ENCODE peak calls at places on chromosomes 3 and 15, in eight cellular contexts. R is WERI-Rb-1, B is GM20000, F is uterus, A is AG09319, D is AG10803, K is progenitor cell of endocrine pancreas, J is cardiac muscle cell. O is an unnamed sample.

GRCh38 chr3:21752749-21753347 is 1.8 kb upstream of the ZNF385D start:
- DNase-seq in R (peak; percentile 30), B (no peak), F (no peak), A (peak; percentile 34), D (peak; percentile 79), K (no peak), J (peak; percentile 75), O (no peak)

GRCh38 chr15:54026891-54027290 is 48.6 kb downstream of the UNC13C start:
- DNase-seq in R (no peak), B (no peak), F (no peak), A (no peak), D (no peak), K (no peak), J (no peak), O (no peak)

GRCh38 chr15:42371125-42371524 is 11.8 kb downstream of the CAPN3 start:
- DNase-seq in R (no peak), B (no peak), F (no peak), A (no peak), D (peak; percentile 11), K (no peak), J (no peak), O (no peak)

GRCh38 chr15:76903251-76903681 is 1.9 kb downstream of the SCAPER start:
- DNase-seq in R (peak; percentile 33), B (peak; percentile 48), F (no peak), A (peak; percentile 23), D (peak; percentile 49), K (no peak), J (peak; percentile 4), O (no peak)

GRCh38 chr15:79380755-79381499 is 51.2 kb upstream of the MINAR1 start:
- DNase-seq in R (peak; percentile 81), B (peak; percentile 75), F (peak; percentile 68), A (peak; percentile 51), D (peak; percentile 71), K (peak; percentile 73), J (peak; percentile 87), O (no peak)

GRCh38 chr15:43648649-43649429 is at the start of gene CATSPER2:
- DNase-seq in R (no peak), B (peak; percentile 6), F (no peak), A (no peak), D (no peak), K (no peak), J (no peak), O (no peak)

GRCh38 chr15:87609474-87609873 is 647.1 kb downstream of the NTRK3 start:
- DNase-seq in R (no peak), B (no peak), F (no peak), A (peak; percentile 14), D (peak; percentile 92), K (no peak), J (no peak), O (no peak)

GRCh38 chr15:72835289-72835890 is 51.8 kb upstream of the ADPGK start:
- DNase-seq in R (peak; percentile 93), B (no peak), F (no peak), A (no peak), D (no peak), K (no peak), J (peak; percentile 43), O (no peak)

GRCh38 chr3:118801899-118802298 is 232.7 kb downstream of the IGSF11 start:
- DNase-seq in R (no peak), B (no peak), F (no peak), A (no peak), D (no peak), K (no peak), J (no peak), O (no peak)

GRCh38 chr15:32957219-32957618 is 237.3 kb downstream of the FMN1 start:
- DNase-seq in R (no peak), B (no peak), F (no peak), A (no peak), D (no peak), K (no peak), J (no peak), O (no peak)

GRCh38 chr3:56361731-56362130 is 106.5 kb downstream of the ERC2 start:
- DNase-seq in R (no peak), B (no peak), F (no peak), A (no peak), D (no peak), K (no peak), J (no peak), O (no peak)

GRCh38 chr3:134353831-134354611 is 20.2 kb downstream of the AMOTL2 start:
- DNase-seq in R (no peak), B (no peak), F (no peak), A (no peak), D (peak; percentile 52), K (no peak), J (no peak), O (no peak)

GRCh38 chr3:96813820-96814580 is 394 bp upstream of the EPHA6 start:
- DNase-seq in R (peak; percentile 56), B (peak; percentile 52), F (peak; percentile 45), A (peak; percentile 2), D (peak; percentile 35), K (peak; percentile 64), J (peak; percentile 64), O (peak; percentile 7)

GRCh38 chr3:96813134-96813819 is 1.1 kb upstream of the EPHA6 start:
- DNase-seq in R (peak; percentile 83), B (peak; percentile 90), F (peak; percentile 67), A (peak; percentile 8), D (peak; percentile 49), K (peak; percentile 84), J (peak; percentile 87), O (peak; percentile 18)

GRCh38 chr3:96814581-96815567 is at the start of gene EPHA6:
- DNase-seq in R (no peak), B (peak; percentile 7), F (no peak), A (no peak), D (peak; percentile 0), K (peak; percentile 28), J (peak; percentile 15), O (peak; percentile 10)
- TF ChIP-seq CTCF in R (no peak), B (no peak), F (no peak), A (no peak), D (no peak), K (peak; percentile 21), J (no peak), O (no peak)

GRCh38 chr3:57683286-57683685 is 9.6 kb downstream of the DENND6A start:
- DNase-seq in R (no peak), B (no peak), F (no peak), A (no peak), D (no peak), K (no peak), J (no peak), O (no peak)

GRCh38 chr3:57681691-57682090 is 11.2 kb downstream of the DENND6A start:
- DNase-seq in R (no peak), B (no peak), F (no peak), A (no peak), D (no peak), K (no peak), J (no peak), O (no peak)

GRCh38 chr3:57680046-57680445 is 12.8 kb downstream of the DENND6A start:
- DNase-seq in R (no peak), B (no peak), F (no peak), A (no peak), D (no peak), K (no peak), J (no peak), O (no peak)

GRCh38 chr3:57682284-57682683 is 10.6 kb downstream of the DENND6A start:
- DNase-seq in R (no peak), B (no peak), F (no peak), A (no peak), D (peak; percentile 24), K (no peak), J (no peak), O (no peak)
- TF ChIP-seq CTCF in R (no peak), B (no peak), F (no peak), A (peak; percentile 20), D (peak; percentile 48), K (peak; percentile 39), J (peak; percentile 36), O (no peak)

DNA sequence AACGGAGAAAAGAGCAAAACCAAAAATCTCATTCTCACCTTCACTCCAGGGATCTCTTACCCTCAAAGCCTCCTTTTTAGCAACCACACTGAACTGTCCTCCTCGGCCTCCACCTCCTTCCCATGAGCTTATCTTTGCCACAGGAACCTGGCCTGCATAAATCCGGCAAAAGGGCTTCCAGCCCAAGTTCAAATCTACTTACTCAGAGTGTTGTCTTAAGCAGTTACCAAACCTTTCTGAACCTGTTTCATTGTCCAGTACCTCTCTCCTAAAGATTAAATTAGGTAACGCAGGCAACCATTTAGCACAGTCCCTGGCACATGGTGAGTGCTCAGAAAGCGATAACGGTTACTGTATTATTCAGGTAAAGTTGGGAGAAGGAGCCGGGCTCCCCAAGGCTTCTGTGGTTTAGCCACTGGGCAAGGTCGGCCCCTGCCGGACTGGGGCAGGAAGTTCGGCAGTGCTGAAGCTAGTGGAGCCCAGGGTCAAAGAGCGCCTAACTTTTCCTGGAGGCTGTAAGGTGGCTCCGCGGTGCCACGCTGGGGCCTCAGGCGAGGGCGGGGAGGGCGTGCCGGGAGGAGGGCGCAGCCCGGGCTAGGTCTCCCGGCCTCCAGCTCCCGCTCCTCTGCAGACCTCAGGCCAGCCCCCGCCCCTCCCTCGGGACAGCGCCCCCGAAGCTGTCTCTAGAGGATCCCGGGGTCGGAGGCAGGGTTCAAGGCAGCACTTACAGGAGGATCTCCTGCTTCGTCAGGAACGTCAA is 620 bp downstream of the CIB1 start:
- DNase-seq in R (peak; percentile 61), B (peak; percentile 65), F (no peak), A (no peak), D (peak; percentile 42), K (peak; percentile 51), J (peak; percentile 73), O (no peak)
- TF ChIP-seq CTCF in R (peak; percentile 54), B (peak; percentile 36), F (peak; percentile 43), A (peak; percentile 55), D (peak; percentile 52), K (peak; percentile 55), J (peak; percentile 42), O (no peak)

DNA sequence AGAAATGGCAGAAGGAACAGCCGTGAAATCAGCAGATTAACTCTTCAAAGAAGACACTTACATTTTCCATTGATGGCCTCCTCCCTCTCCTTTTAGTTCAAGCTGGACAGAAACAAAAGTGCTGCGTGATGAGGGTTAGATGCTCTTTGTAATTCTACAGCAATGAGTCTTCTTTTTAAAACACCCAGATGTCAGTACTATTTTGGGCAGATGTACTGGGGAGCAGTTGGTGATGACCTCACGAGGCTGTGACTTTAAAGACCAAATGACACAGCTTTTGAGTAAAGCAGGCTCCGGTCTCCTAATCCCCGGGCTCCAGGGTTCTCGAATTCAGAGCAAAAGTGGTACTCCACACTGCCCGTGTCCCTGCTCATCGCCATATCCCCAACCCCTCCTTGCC is 198.2 kb downstream of the SLCO3A1 start:
- DNase-seq in R (no peak), B (no peak), F (no peak), A (no peak), D (no peak), K (no peak), J (no peak), O (no peak)
- TF ChIP-seq CTCF in R (no peak), B (no peak), F (no peak), A (no peak), D (no peak), K (no peak), J (no peak), O (no peak)